ENCODE peak calls at places on chromosomes 13 and 19, in nine cellular contexts. N, W, G, K, I, B, V, J and O are unnamed samples.

GRCh38 chr19:53808710-53809125 is 15.4 kb downstream of the NLRP12 start:
- DNase-seq in N (no peak), W (no peak), G (no peak), K (peak), I (no peak), B (no peak), V (no peak), J (peak), O (no peak)

GRCh38 chr13:48626077-48626449 is 27.7 kb upstream of the CYSLTR2 start:
- DNase-seq in N (no peak), W (no peak), G (peak), K (peak), I (no peak), B (no peak), V (no peak), J (peak), O (no peak)

GRCh38 chr19:9018163-9018875 is 8.1 kb upstream of the MUC16 start:
- DNase-seq in N (no peak), W (no peak), G (no peak), K (no peak), I (no peak), B (no peak), V (peak), J (no peak), O (no peak)

GRCh38 chr13:21683034-21683733 is 12.3 kb downstream of the FGF9 start:
- DNase-seq in N (peak), W (no peak), G (peak), K (no peak), I (no peak), B (no peak), V (no peak), J (no peak), O (no peak)

GRCh38 chr19:29528350-29528945 is 2.7 kb downstream of the VSTM2B start:
- DNase-seq in N (no peak), W (peak), G (peak), K (peak), I (peak), B (no peak), V (peak), J (peak), O (peak)

GRCh38 chr19:41376241-41376997 is at the start of gene TMEM91:
- DNase-seq in N (no peak), W (peak), G (no peak), K (peak), I (peak), B (no peak), V (peak), J (peak), O (no peak)

GRCh38 chr13:60226507-60226906 is 62.8 kb upstream of the DIAPH3 start:
- DNase-seq in N (no peak), W (peak), G (no peak), K (peak), I (no peak), B (no peak), V (no peak), J (peak), O (peak)

GRCh38 chr13:80871481-80871880 is 530.6 kb upstream of the SPRY2 start:
- DNase-seq in N (no peak), W (no peak), G (no peak), K (no peak), I (no peak), B (no peak), V (no peak), J (peak), O (no peak)

GRCh38 chr13:30216111-30216510 is 91.2 kb downstream of the KATNAL1 start:
- DNase-seq in N (no peak), W (no peak), G (no peak), K (no peak), I (no peak), B (no peak), V (no peak), J (no peak), O (no peak)

GRCh38 chr13:113076681-113077401 is 28.8 kb upstream of the F7 start:
- DNase-seq in N (no peak), W (peak), G (no peak), K (no peak), I (no peak), B (no peak), V (no peak), J (no peak), O (no peak)

GRCh38 chr19:33388817-33389573 is 15.5 kb downstream of the CEBPG start:
- DNase-seq in N (no peak), W (peak), G (no peak), K (no peak), I (peak), B (no peak), V (no peak), J (no peak), O (no peak)

GRCh38 chr19:12137541-12137940 is 2.6 kb downstream of the ZNF20 start:
- DNase-seq in N (no peak), W (no peak), G (no peak), K (no peak), I (no peak), B (no peak), V (no peak), J (no peak), O (peak)

GRCh38 chr13:102913924-102914628 is 68.2 kb downstream of the ERCC5 start:
- DNase-seq in N (no peak), W (no peak), G (no peak), K (no peak), I (no peak), B (no peak), V (no peak), J (peak), O (peak)

GRCh38 chr19:55546822-55547614 is 1.7 kb upstream of the SBK3 start:
- DNase-seq in N (peak), W (peak), G (no peak), K (peak), I (peak), B (no peak), V (peak), J (peak), O (no peak)

GRCh38 chr19:1252221-1252817 is 3.9 kb downstream of the MIDN start:
- DNase-seq in N (peak), W (peak), G (no peak), K (peak), I (peak), B (peak), V (peak), J (peak), O (peak)

GRCh38 chr19:16309653-16310052 is 15.0 kb upstream of the KLF2 start:
- DNase-seq in N (no peak), W (no peak), G (no peak), K (no peak), I (no peak), B (no peak), V (no peak), J (peak), O (no peak)

DNA sequence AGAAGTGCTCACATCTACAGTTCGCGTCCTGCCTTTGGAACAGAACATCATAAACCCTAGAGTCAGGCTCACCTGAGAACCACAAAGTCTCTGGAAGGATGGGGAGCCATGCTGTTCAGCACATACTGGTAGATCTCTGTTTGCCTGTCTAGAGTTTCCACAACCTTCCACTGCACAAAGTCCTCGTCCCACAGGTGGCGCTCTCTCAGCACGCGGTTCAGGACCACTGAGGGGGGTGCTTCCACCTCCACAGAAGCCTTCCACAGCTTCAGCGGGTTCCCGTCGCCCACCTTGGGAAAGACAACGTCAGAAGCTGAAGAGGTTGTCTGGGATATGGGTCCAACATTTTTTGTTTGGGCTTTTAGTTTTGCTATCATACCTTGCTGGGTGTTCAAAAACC is 93.6 kb downstream of the KL start:
- DNase-seq in N (no peak), W (no peak), G (no peak), K (no peak), I (no peak), B (no peak), V (no peak), J (no peak), O (peak)
- TF ChIP-seq CTCF in N (peak), W (no peak), G (peak), K (peak), I (peak), B (no peak), V (no peak), J (peak), O (peak)

GRCh38 chr19:2854849-2855248 is 12.3 kb upstream of the ZNF556 start:
- DNase-seq in N (no peak), W (no peak), G (no peak), K (no peak), I (no peak), B (no peak), V (no peak), J (no peak), O (no peak)
- H3K4me3 ChIP-seq in N (no peak), W (no peak), G (no peak), K (no peak), I (no peak), B (no peak), V (no peak), J (no peak), O (no peak)

DNA sequence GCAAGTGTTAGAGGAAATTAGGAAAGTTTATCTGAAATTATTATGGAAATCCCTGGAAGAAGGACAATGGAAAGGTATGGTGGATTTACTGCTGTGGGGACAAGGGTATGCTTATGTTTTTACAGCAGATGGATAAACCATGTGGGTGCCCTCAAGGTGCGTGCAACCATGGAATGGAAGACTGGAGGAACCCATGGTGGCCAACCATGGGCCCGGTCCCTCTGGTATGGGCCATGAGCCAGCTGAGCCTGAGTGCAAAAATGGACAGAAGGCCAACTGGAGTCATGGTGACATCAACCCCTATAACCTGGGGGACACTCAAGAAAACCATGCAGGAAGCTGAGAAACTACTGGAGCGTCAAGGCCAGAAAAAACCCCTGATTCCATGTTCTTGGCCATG is 46.1 kb upstream of the ZNF726 start:
- DNase-seq in N (no peak), W (no peak), G (no peak), K (no peak), I (no peak), B (no peak), V (no peak), J (no peak), O (no peak)
- TF ChIP-seq CTCF in N (no peak), W (no peak), G (no peak), K (no peak), I (no peak), B (no peak), V (no peak), J (no peak), O (no peak)

DNA sequence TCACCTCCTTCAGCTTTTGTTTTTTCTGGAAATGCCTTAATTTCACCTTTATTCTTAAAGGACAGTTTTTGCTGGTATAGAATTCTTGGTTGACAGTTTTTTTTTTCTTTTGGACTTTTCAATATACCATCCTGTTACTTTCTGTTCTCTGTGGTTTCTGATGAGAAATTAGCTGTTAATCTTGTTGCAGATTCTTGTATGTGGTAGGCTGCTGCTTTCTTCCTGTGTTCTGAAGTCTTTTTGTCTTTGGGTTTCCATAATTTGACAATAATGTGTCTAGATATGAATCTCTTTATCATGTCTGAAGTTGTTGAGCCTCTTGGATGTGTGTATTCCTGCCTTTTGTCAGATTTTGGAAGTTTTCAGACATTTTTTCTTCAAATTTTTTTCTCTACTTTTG is 12.0 kb downstream of the ZNF283 start:
- DNase-seq in N (no peak), W (no peak), G (no peak), K (no peak), I (no peak), B (no peak), V (no peak), J (no peak), O (no peak)
- H3K4me3 ChIP-seq in N (no peak), W (no peak), G (no peak), K (no peak), I (no peak), B (no peak), V (no peak), J (no peak), O (no peak)

GRCh38 chr19:18322759-18323460 is at the start of gene LSM4:
- DNase-seq in N (peak), W (peak), G (peak), K (peak), I (peak), B (peak), V (peak), J (peak), O (peak)
- TF ChIP-seq CTCF in N (peak), W (peak), G (peak), K (peak), I (no peak), B (peak), V (peak), J (peak), O (peak)

DNA sequence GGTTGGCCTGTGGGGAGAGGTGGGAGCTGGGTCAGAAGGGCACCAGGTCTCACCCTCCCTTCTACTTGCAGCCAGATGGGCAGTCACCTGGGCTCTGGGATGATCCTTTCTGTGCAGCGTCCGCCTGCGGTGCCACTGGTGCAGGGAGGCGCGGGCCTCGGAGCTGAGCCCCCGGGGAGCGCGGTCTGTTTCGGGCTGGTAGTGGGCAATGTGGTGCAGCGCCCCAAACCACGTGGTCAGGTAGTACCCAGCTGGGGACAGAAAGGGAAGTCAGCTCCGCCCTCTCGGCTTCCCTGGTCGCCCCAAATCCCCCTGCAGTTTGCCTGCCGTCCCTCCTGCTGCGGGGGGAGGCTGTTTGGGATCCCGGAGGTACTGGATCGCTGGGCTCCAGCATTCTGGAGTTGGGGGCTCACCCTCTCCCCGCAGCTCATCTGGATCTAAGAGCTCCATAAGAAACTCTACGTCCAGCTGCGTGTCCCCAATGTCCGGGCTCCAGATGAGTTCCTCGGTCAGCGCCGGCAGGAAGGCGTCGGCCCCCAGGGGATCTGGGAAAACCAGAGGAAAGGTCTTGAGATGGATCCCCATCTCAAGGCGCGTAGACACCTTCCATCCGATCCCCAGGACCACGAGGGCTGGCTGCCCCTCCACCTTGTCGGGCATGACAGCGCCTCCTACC is 8.8 kb downstream of the RINL start:
- DNase-seq in N (no peak), W (peak), G (no peak), K (no peak), I (peak), B (no peak), V (no peak), J (no peak), O (no peak)
- H3K4me3 ChIP-seq in N (peak), W (peak), G (peak), K (no peak), I (peak), B (peak), V (peak), J (peak), O (peak)

GRCh38 chr19:10332158-10332964 is 968 bp downstream of the RAVER1 start:
- DNase-seq in N (no peak), W (no peak), G (no peak), K (peak), I (no peak), B (no peak), V (no peak), J (no peak), O (no peak)

GRCh38 chr19:10333758-10334339 is 520 bp upstream of the RAVER1 start:
- DNase-seq in N (no peak), W (no peak), G (no peak), K (peak), I (no peak), B (no peak), V (no peak), J (no peak), O (no peak)

GRCh38 chr19:10332965-10333757 is at the start of gene RAVER1:
- DNase-seq in N (peak), W (peak), G (peak), K (peak), I (peak), B (peak), V (peak), J (peak), O (peak)

GRCh38 chr19:10334340-10335148 is 1.2 kb upstream of the RAVER1 start:
- DNase-seq in N (peak), W (peak), G (peak), K (peak), I (peak), B (peak), V (peak), J (peak), O (peak)

DNA sequence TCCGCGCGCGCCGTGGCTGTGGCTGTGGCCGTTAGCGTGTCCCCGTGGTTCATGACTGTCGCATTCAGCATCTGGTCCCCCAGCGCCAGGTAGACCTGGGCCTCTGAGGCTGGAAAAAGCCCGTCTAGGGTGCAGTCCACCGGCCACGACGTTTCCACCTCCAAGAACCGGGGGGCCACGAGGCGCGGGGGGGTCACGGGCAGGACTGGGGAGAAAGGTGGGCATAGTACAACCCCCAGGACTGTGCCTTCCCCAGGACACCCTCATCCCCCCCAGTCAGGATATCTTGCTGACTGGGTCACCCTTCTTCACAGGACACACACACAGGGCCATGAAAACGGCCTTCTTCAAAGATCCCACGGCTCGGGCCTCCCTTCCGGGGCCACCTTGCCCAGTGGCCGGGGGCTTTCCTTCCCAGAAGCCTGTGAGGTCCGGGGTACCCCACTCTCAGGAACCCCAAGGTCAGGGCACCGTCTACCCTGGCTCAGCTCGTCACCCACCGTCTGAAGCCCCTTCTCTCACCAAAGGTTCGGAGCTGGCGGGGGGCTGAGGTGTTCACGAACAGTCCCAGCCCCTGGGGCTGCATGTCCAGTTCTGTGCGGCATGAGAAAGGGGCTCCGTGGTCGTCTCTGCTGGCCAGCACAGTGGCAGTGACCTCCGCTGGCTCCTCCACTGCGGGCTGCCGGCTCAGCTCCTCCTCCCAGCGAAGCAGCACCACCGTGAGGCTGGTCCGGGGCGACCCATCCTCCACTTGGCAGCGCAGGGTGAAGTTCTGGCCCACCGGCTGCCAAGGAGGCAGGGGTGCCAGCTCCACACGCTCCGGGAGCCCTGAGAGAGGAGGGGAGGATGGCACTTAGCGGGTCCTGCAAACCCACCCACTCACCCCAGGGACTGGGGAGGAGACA is 2.1 kb upstream of the RAVER1 start:
- DNase-seq in N (no peak), W (no peak), G (no peak), K (no peak), I (peak), B (no peak), V (peak), J (no peak), O (no peak)
- TF ChIP-seq CTCF in N (no peak), W (no peak), G (no peak), K (no peak), I (no peak), B (no peak), V (no peak), J (no peak), O (no peak)

GRCh38 chr19:58305932-58306323 is 751 bp downstream of the ERVK3-1 start:
- DNase-seq in N (no peak), W (no peak), G (no peak), K (peak), I (no peak), B (no peak), V (no peak), J (no peak), O (peak)

GRCh38 chr19:58304255-58304654 is 922 bp upstream of the ERVK3-1 start:
- DNase-seq in N (no peak), W (no peak), G (no peak), K (no peak), I (no peak), B (no peak), V (no peak), J (no peak), O (no peak)

GRCh38 chr19:58305065-58305931 is at the start of gene ERVK3-1:
- DNase-seq in N (peak), W (peak), G (peak), K (peak), I (peak), B (peak), V (peak), J (peak), O (peak)

GRCh38 chr19:58307736-58308135 is 2.6 kb downstream of the ERVK3-1 start:
- DNase-seq in N (no peak), W (no peak), G (no peak), K (no peak), I (no peak), B (no peak), V (no peak), J (no peak), O (no peak)

DNA sequence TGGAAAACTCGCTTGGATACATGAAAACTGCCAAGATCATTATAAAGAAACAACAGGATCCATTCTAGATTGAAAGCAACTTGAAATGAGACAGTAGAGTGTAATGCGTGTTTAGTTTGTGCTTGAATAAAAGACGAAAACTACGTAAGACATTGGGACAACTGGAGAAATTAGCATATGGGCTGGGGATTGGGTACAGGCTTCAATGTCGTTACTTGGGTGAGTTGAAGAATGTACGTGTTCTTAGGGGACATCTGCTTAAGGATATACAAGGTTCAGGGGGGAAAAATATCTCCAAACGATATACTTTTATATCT is 471 bp upstream of the ERVK3-1 start:
- DNase-seq in N (no peak), W (no peak), G (no peak), K (no peak), I (no peak), B (no peak), V (no peak), J (no peak), O (no peak)
- H3K4me3 ChIP-seq in N (peak), W (peak), G (peak), K (peak), I (peak), B (peak), V (peak), J (peak), O (peak)

GRCh38 chr19:52722062-52723005 is 12.5 kb downstream of the ZNF611 start:
- DNase-seq in N (peak), W (no peak), G (no peak), K (peak), I (no peak), B (no peak), V (no peak), J (peak), O (no peak)

GRCh38 chr19:52724701-52725514 is 9.9 kb downstream of the ZNF611 start:
- DNase-seq in N (no peak), W (no peak), G (no peak), K (no peak), I (no peak), B (no peak), V (no peak), J (no peak), O (no peak)

GRCh38 chr19:52725528-52725961 is 9.3 kb downstream of the ZNF611 start:
- DNase-seq in N (no peak), W (no peak), G (no peak), K (no peak), I (no peak), B (no peak), V (no peak), J (no peak), O (no peak)
- TF ChIP-seq CTCF in N (no peak), W (no peak), G (no peak), K (no peak), I (no peak), B (no peak), V (no peak), J (no peak), O (no peak)